ENCODE peak calls at places on chromosome 16, in seven cellular contexts. V is neuronal stem cell, F is mesendoderm, L is H9, E is mesenchymal stem cell, B is IMR-90, U is H1. P is an unnamed sample.

GRCh38 chr16:68417711-68418301 is 30.5 kb downstream of the SMPD3 start:
- DNase-seq in V (no peak), F (no peak), L (no peak), E (no peak), B (no peak), U (no peak), P (peak; percentile 44)

GRCh38 chr16:81401035-81401950 is 43.3 kb upstream of the CMIP start:
- DNase-seq in V (no peak), F (no peak), L (no peak), E (peak; percentile 33), B (peak; percentile 62), U (no peak), P (peak; percentile 95)

GRCh38 chr16:11429823-11430222 is 84.6 kb downstream of the RMI2 start:
- DNase-seq in V (no peak), F (no peak), L (no peak), E (no peak), B (no peak), U (no peak), P (no peak)

GRCh38 chr16:59042296-59042695 is 308.2 kb upstream of the GOT2 start:
- DNase-seq in V (no peak), F (no peak), L (no peak), E (no peak), B (no peak), U (no peak), P (no peak)

GRCh38 chr16:66357523-66357928 is 9.0 kb upstream of the CDH5 start:
- DNase-seq in V (peak; percentile 57), F (peak; percentile 85), L (peak; percentile 62), E (peak; percentile 84), B (peak; percentile 83), U (peak; percentile 27), P (peak; percentile 85)

GRCh38 chr16:19379838-19380237 is 37.8 kb upstream of the TMC5 start:
- DNase-seq in V (no peak), F (no peak), L (no peak), E (no peak), B (no peak), U (no peak), P (no peak)

GRCh38 chr16:35636831-35637230 is 2177.4 kb downstream of the TP53TG3F start:
- DNase-seq in V (no peak), F (no peak), L (no peak), E (no peak), B (no peak), U (no peak), P (no peak)

GRCh38 chr16:10103096-10103495 is 79.1 kb downstream of the GRIN2A start:
- DNase-seq in V (no peak), F (no peak), L (no peak), E (peak; percentile 51), B (no peak), U (no peak), P (no peak)

GRCh38 chr16:82630688-82631087 is 3.9 kb downstream of the CDH13 start:
- DNase-seq in V (no peak), F (no peak), L (no peak), E (peak; percentile 56), B (peak; percentile 60), U (no peak), P (no peak)

GRCh38 chr16:56677474-56677873 is 4.8 kb upstream of the MT1X start:
- DNase-seq in V (no peak), F (no peak), L (no peak), E (no peak), B (no peak), U (no peak), P (no peak)

GRCh38 chr16:88867561-88868246 is 1.2 kb upstream of the PABPN1L start:
- DNase-seq in V (no peak), F (no peak), L (no peak), E (no peak), B (no peak), U (no peak), P (no peak)

GRCh38 chr16:24419709-24420108 is 119.7 kb upstream of the RBBP6 start:
- DNase-seq in V (no peak), F (peak; percentile 76), L (no peak), E (no peak), B (no peak), U (no peak), P (no peak)

GRCh38 chr16:56371383-56371937 is 53.9 kb downstream of the AMFR start:
- DNase-seq in V (no peak), F (no peak), L (no peak), E (no peak), B (no peak), U (no peak), P (no peak)

GRCh38 chr16:2835638-2836493 is 5.8 kb downstream of the ZG16B start:
- DNase-seq in V (no peak), F (peak; percentile 99), L (peak; percentile 71), E (peak; percentile 93), B (peak; percentile 98), U (peak; percentile 72), P (peak; percentile 93)

GRCh38 chr16:24734382-24734781 is 4.9 kb downstream of the TNRC6A start:
- DNase-seq in V (no peak), F (no peak), L (no peak), E (peak; percentile 54), B (peak; percentile 72), U (no peak), P (peak; percentile 95)

GRCh38 chr16:4392382-4393242 is 21.0 kb downstream of the VASN start:
- DNase-seq in V (no peak), F (peak; percentile 92), L (peak; percentile 94), E (no peak), B (peak; percentile 86), U (peak; percentile 59), P (peak; percentile 50)

GRCh38 chr16:56689171-56689570 is 6.9 kb downstream of the MT1X start:
- DNase-seq in V (no peak), F (no peak), L (no peak), E (no peak), B (no peak), U (no peak), P (peak; percentile 69)

GRCh38 chr16:1567988-1568387 is 34.5 kb downstream of the TMEM204 start:
- DNase-seq in V (no peak), F (no peak), L (no peak), E (no peak), B (no peak), U (no peak), P (no peak)
- H3K23ac ChIP-seq in V (no peak overlapping the region), F (no peak overlapping the region), L (no peak overlapping the region), E (no peak overlapping the region), B (no peak overlapping the region), U (no peak overlapping the region), P (no peak overlapping the region)

DNA sequence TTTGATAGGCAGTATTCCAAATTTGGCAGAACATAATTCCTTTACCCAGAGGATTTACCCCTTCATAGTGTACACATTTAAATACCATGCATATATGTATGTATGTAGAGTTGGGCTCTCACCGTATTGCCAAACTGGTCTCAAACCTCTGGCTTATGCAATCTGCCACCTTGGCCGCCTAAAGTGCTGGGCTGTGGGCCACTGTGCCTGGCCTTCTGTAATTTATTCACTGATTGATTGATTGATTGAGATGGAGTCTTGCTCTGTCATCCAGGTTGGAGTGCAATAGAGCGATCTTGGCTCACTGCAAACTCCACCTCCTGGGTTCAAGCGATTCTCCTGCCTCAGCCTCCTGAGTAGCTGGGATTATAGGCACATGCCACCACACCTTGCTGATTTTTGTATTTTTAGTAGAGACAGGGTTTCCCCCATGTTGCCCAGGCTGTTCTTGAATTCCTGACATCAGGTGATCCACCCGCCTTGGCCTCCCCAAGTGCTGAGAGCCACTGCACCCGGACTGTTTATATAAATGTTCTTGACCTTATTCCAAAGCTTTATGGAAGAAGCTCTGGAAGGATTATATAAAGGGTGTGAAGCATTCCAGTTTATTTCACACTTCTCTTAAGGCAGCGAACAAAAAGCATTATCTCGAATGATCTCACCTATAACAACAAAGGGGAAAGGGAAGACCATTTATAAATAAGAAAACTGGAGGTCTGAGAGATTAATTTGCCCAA is 14.8 kb downstream of the GLG1 start:
- DNase-seq in V (no peak), F (no peak), L (no peak), E (no peak), B (no peak), U (no peak), P (no peak)
- H3K23ac ChIP-seq in V (no peak overlapping the region), F (no peak overlapping the region), L (no peak overlapping the region), E (no peak overlapping the region), B (no peak overlapping the region), U (no peak overlapping the region), P (no peak overlapping the region)

GRCh38 chr16:57809843-57810196 is 7.5 kb upstream of the KIFC3 start:
- DNase-seq in V (no peak), F (no peak), L (no peak), E (no peak), B (no peak), U (no peak), P (peak; percentile 52)

GRCh38 chr16:57807252-57807967 is 5.1 kb upstream of the KIFC3 start:
- DNase-seq in V (no peak), F (peak; percentile 58), L (no peak), E (peak; percentile 25), B (no peak), U (no peak), P (no peak)

GRCh38 chr16:57807968-57808528 is 5.8 kb upstream of the KIFC3 start:
- DNase-seq in V (no peak), F (peak; percentile 96), L (peak; percentile 79), E (peak; percentile 87), B (peak; percentile 91), U (no peak), P (peak; percentile 98)

GRCh38 chr16:57809276-57809793 is 7.0 kb upstream of the KIFC3 start:
- DNase-seq in V (no peak), F (no peak), L (no peak), E (no peak), B (no peak), U (no peak), P (no peak)

DNA sequence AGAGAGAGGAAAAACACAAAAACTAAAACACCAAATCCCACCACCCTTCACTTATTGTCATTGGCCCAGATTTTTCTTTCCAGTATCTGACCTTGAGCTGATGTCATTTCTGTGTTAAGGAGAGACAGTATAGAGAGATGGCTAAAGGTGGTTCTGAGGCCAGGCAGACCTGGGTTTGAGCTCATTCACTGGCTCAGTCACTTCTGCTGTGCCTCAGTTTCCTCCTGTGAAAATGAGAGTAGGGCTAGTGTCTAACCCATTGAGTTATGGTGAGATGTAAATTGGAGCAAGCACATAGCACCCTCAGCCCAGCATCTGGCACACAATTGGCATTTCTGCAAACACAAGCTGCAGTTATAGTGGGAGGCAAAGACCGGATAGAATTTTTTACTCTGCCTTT is 6.3 kb upstream of the KIFC3 start:
- DNase-seq in V (no peak), F (no peak), L (no peak), E (no peak), B (no peak), U (no peak), P (no peak)
- H3K23ac ChIP-seq in V (no peak overlapping the region), F (no peak overlapping the region), L (no peak overlapping the region), E (no peak overlapping the region), B (peak overlapping the region; percentile 2), U (no peak overlapping the region), P (no peak overlapping the region)

GRCh38 chr16:85832578-85833539 is 33.4 kb downstream of the COX4I1 start:
- DNase-seq in V (no peak), F (no peak), L (no peak), E (no peak), B (no peak), U (no peak), P (peak; percentile 28)
- H3K23ac ChIP-seq in V (no peak overlapping the region), F (no peak overlapping the region), L (no peak overlapping the region), E (no peak overlapping the region), B (no peak overlapping the region), U (no peak overlapping the region), P (no peak overlapping the region)